ENCODE peak calls at places on chromosomes 11 and 22, in four cellular contexts. T, L, V and O are unnamed samples.

GRCh38 chr11:67032830-67033555 is 10.1 kb downstream of the SYT12 start:
- DNase-seq in T (no peak), L (no peak), V (peak; percentile 80), O (no peak)

GRCh38 chr11:13772223-13773046 is 104.0 kb downstream of the FAR1 start:
- DNase-seq in T (no peak), L (no peak), V (peak; percentile 49), O (peak; percentile 86)

GRCh38 chr11:86176165-86176884 is 68.2 kb upstream of the EED start:
- DNase-seq in T (no peak), L (no peak), V (peak; percentile 19), O (peak; percentile 91)

GRCh38 chr11:70522613-70523311 is 124.4 kb downstream of the CTTN start:
- DNase-seq in T (no peak), L (no peak), V (no peak), O (no peak)

GRCh38 chr22:49847751-49848689 is 5.6 kb upstream of the ZBED4 start:
- DNase-seq in T (peak; percentile 44), L (no peak), V (no peak), O (no peak)

GRCh38 chr11:2687782-2688191 is 12.0 kb downstream of the KCNQ1OT1 start:
- DNase-seq in T (no peak), L (no peak), V (no peak), O (no peak)

GRCh38 chr11:38038777-38039176 is 1440.7 kb upstream of the RAG2 start:
- DNase-seq in T (no peak), L (no peak), V (no peak), O (no peak)

GRCh38 chr11:102573851-102574250 is 43.3 kb upstream of the MMP7 start:
- DNase-seq in T (no peak), L (no peak), V (no peak), O (no peak)

GRCh38 chr22:29129644-29130201 is 56.9 kb downstream of the KREMEN1 start:
- DNase-seq in T (peak; percentile 59), L (peak; percentile 3), V (no peak), O (no peak)

GRCh38 chr11:70470127-70470526 is 71.8 kb downstream of the CTTN start:
- DNase-seq in T (no peak), L (no peak), V (peak; percentile 12), O (no peak)

GRCh38 chr11:44577231-44577834 is 11.9 kb downstream of the CD82 start:
- DNase-seq in T (no peak), L (peak; percentile 57), V (no peak), O (no peak)

GRCh38 chr11:17924713-17925112 is 88.1 kb downstream of the SERGEF start:
- DNase-seq in T (no peak), L (no peak), V (peak; percentile 39), O (no peak)

GRCh38 chr11:115874843-115875242 is 370.6 kb upstream of the CADM1 start:
- DNase-seq in T (no peak), L (no peak), V (no peak), O (no peak)

GRCh38 chr11:3942956-3943497 is 87.6 kb downstream of the STIM1 start:
- DNase-seq in T (no peak), L (no peak), V (peak; percentile 27), O (no peak)

GRCh38 chr11:73597340-73597955 is 464 bp downstream of the FAM168A start:
- DNase-seq in T (no peak), L (peak; percentile 48), V (no peak), O (no peak)

GRCh38 chr22:35212020-35212419 is 45.3 kb upstream of the HMGXB4 start:
- DNase-seq in T (no peak), L (no peak), V (no peak), O (no peak)

GRCh38 chr11:35260342-35260985 is 121.5 kb downstream of the CD44 start:
- DNase-seq in T (no peak), L (no peak), V (peak; percentile 83), O (peak; percentile 2)

GRCh38 chr11:26928636-26929035 is 65.3 kb upstream of the FIBIN start:
- DNase-seq in T (no peak), L (no peak), V (no peak), O (no peak)

GRCh38 chr11:117375960-117376359 is 48.3 kb downstream of the CEP164 start:
- DNase-seq in T (no peak), L (no peak), V (no peak), O (no peak)

GRCh38 chr11:123302751-123303195 is 107.7 kb upstream of the CLMP start:
- DNase-seq in T (no peak), L (no peak), V (peak; percentile 7), O (peak; percentile 76)

GRCh38 chr11:34004226-34004625 is 47.3 kb upstream of the CAPRIN1 start:
- DNase-seq in T (no peak), L (no peak), V (no peak), O (no peak)

GRCh38 chr11:2975594-2975993 is 16.5 kb downstream of the NAP1L4 start:
- DNase-seq in T (no peak), L (no peak), V (peak; percentile 32), O (peak; percentile 72)

GRCh38 chr11:69726481-69726880 is 22.7 kb upstream of the FGF19 start:
- DNase-seq in T (no peak), L (no peak), V (no peak), O (no peak)

GRCh38 chr22:16824718-16825687 is at the start of gene XKR3:
- DNase-seq in T (no peak), L (no peak), V (no peak), O (peak; percentile 73)

GRCh38 chr11:62553839-62554361 is 7.3 kb upstream of the AHNAK start:
- DNase-seq in T (no peak), L (no peak), V (no peak), O (no peak)

GRCh38 chr11:123391646-123392348 is 38.3 kb upstream of the GRAMD1B start:
- DNase-seq in T (no peak), L (no peak), V (no peak), O (no peak)

GRCh38 chr22:28329582-28330073 is 350.0 kb downstream of the TTC28 start:
- DNase-seq in T (no peak), L (no peak), V (peak; percentile 35), O (no peak)

GRCh38 chr11:33891714-33892327 is at the start of gene LMO2:
- DNase-seq in T (no peak), L (no peak), V (no peak), O (no peak)

GRCh38 chr11:56932572-56933235 is 56.0 kb upstream of the OR5AK2 start:
- DNase-seq in T (no peak), L (peak; percentile 49), V (no peak), O (no peak)

GRCh38 chr11:1534682-1535081 is 37.4 kb downstream of the DUSP8 start:
- DNase-seq in T (peak; percentile 14), L (no peak), V (no peak), O (no peak)

GRCh38 chr11:73314121-73314948 is 6.3 kb downstream of the ARHGEF17 start:
- DNase-seq in T (no peak), L (no peak), V (no peak), O (no peak)

GRCh38 chr11:20077973-20078372 is 82.3 kb downstream of the DBX1 start:
- DNase-seq in T (no peak), L (no peak), V (no peak), O (no peak)

GRCh38 chr11:47466201-47466600 is 17.3 kb upstream of the RAPSN start:
- DNase-seq in T (no peak), L (no peak), V (peak; percentile 52), O (no peak)

GRCh38 chr11:57357827-57358226 is 19.7 kb downstream of the P2RX3 start:
- DNase-seq in T (no peak), L (no peak), V (no peak), O (no peak)

GRCh38 chr11:15757299-15757698 is 599.0 kb downstream of the SOX6 start:
- DNase-seq in T (no peak), L (no peak), V (no peak), O (no peak)